ENCODE peak calls at places on chromosomes 5 and 9, in ten cellular contexts. H is HTR-8/SVneo, D is fibroblast of pulmonary artery, C is NCI-H2081, X is stomach, T is GM10248, U is A549, E is T-helper 9 cell, B is fibroblast of mammary gland, Y is psoas muscle. Q is an unnamed sample.

GRCh38 chr5:98771389-98772109 is 1.9 kb upstream of the RGMB start:
- DNase-seq in Y (no peak), E (peak), H (peak), T (peak), X (peak), D (peak), U (peak), B (peak), C (peak), Q (no peak)

GRCh38 chr5:6321078-6321477 is 57.3 kb downstream of the MED10 start:
- DNase-seq in T (no peak), Y (no peak), H (no peak), C (no peak), D (no peak), U (peak), B (no peak), E (no peak), X (no peak), Q (no peak)

GRCh38 chr9:108565651-108566378 is 290.0 kb downstream of the ACTL7B start:
- DNase-seq in H (peak), E (no peak), U (peak), X (peak), B (peak), T (peak), Y (peak), C (peak), D (peak), Q (peak)

GRCh38 chr5:74294231-74294705 is 346.3 kb downstream of the ENC1 start:
- DNase-seq in Y (no peak), B (peak), U (no peak), D (peak), H (no peak), C (no peak), T (peak), X (no peak), E (no peak), Q (peak)

GRCh38 chr9:88710449-88710848 is 175.5 kb downstream of the NXNL2 start:
- DNase-seq in Y (no peak), H (no peak), T (no peak), E (no peak), D (no peak), C (no peak), U (no peak), X (no peak), B (no peak), Q (no peak)

GRCh38 chr9:20441704-20442423 is 180.4 kb downstream of the MLLT3 start:
- DNase-seq in H (no peak), T (no peak), E (no peak), D (no peak), B (no peak), Y (no peak), X (no peak), C (no peak), U (no peak), Q (no peak)

GRCh38 chr5:89351232-89351631 is 468.2 kb upstream of the MEF2C start:
- DNase-seq in X (no peak), D (peak), U (peak), H (no peak), Y (no peak), B (peak), C (no peak), T (no peak), E (no peak), Q (no peak)

GRCh38 chr9:131394464-131395026 is 659 bp downstream of the PRRC2B start:
- DNase-seq in E (peak), U (no peak), D (peak), B (no peak), X (peak), T (peak), C (peak), H (no peak), Y (peak), Q (peak)

GRCh38 chr9:113807173-113808061 is 68.7 kb upstream of the ZNF618 start:
- DNase-seq in C (peak), X (peak), U (peak), T (peak), H (peak), E (no peak), B (peak), D (peak), Y (no peak), Q (no peak)

GRCh38 chr5:75734913-75735789 is 17.9 kb upstream of the POC5 start:
- DNase-seq in U (peak), C (peak), X (peak), E (no peak), T (peak), H (peak), B (peak), Y (no peak), D (peak), Q (no peak)

GRCh38 chr5:80998590-80998979 is 38.4 kb downstream of the RASGRF2 start:
- DNase-seq in B (no peak), T (no peak), X (no peak), U (no peak), E (no peak), Y (no peak), D (no peak), H (no peak), C (no peak), Q (no peak)

GRCh38 chr9:94971378-94972131 is 245.1 kb downstream of the AOPEP start:
- DNase-seq in C (peak), X (no peak), D (no peak), B (no peak), U (no peak), T (no peak), E (no peak), Y (no peak), H (no peak), Q (no peak)

GRCh38 chr5:37638897-37639296 is 200.9 kb downstream of the GDNF start:
- DNase-seq in X (no peak), Y (no peak), C (no peak), T (no peak), B (peak), H (no peak), U (no peak), D (no peak), E (no peak), Q (no peak)

GRCh38 chr5:132176987-132177386 is 50.7 kb downstream of the P4HA2 start:
- DNase-seq in U (no peak), C (no peak), B (peak), T (peak), H (no peak), E (no peak), X (no peak), D (peak), Y (no peak), Q (no peak)

GRCh38 chr9:72203205-72203803 is 54.1 kb downstream of the GDA start:
- DNase-seq in B (peak), T (peak), Y (no peak), H (peak), X (no peak), D (peak), E (no peak), C (peak), U (peak), Q (no peak)

GRCh38 chr5:17411436-17411835 is 86.6 kb upstream of the TAF11L2 start:
- DNase-seq in T (no peak), Y (no peak), U (no peak), E (no peak), X (no peak), C (no peak), B (peak), D (peak), H (no peak), Q (no peak)

GRCh38 chr9:114777841-114778240 is 28.0 kb downstream of the TNFSF15 start:
- DNase-seq in D (no peak), X (no peak), H (no peak), T (no peak), C (no peak), U (peak), E (no peak), B (peak), Y (no peak), Q (no peak)

GRCh38 chr9:26656003-26656940 is 236.3 kb downstream of the CAAP1 start:
- DNase-seq in B (peak), T (peak), U (peak), D (peak), E (no peak), C (peak), Y (no peak), X (no peak), H (peak), Q (no peak)

GRCh38 chr9:114282926-114283325 is 40.0 kb upstream of the ORM1 start:
- DNase-seq in B (peak), Y (peak), C (no peak), E (no peak), U (peak), T (no peak), H (no peak), D (peak), X (no peak), Q (peak)

Q was measured in aorta.